ENCODE peak calls at places on chromosomes 12 and 14, in five cellular contexts. One of them, this sample, is unnamed.

GRCh38 chr12:64824500-64825142 is at the start of gene TBC1D30:
- DNase-seq in A549: no peak
- DNase-seq in DND-41: no peak
- DNase-seq in mammary epithelial cell: no peak
- DNase-seq in body of pancreas: peak; percentile 17
- DNase-seq in this sample: no peak

GRCh38 chr12:102965281-102966155 is 8.0 kb downstream of the ASCL1 start:
- DNase-seq in mammary epithelial cell: no peak
- DNase-seq in A549: no peak
- DNase-seq in body of pancreas: no peak
- DNase-seq in DND-41: no peak
- DNase-seq in this sample: no peak

GRCh38 chr14:100381386-100382105 is 58.4 kb downstream of the SLC25A47 start:
- DNase-seq in mammary epithelial cell: no peak
- DNase-seq in body of pancreas: no peak
- DNase-seq in DND-41: no peak
- DNase-seq in A549: no peak
- DNase-seq in this sample: no peak

GRCh38 chr12:99553461-99553860 is 94.1 kb upstream of the GARIN6 start:
- DNase-seq in mammary epithelial cell: no peak
- DNase-seq in DND-41: no peak
- DNase-seq in A549: no peak
- DNase-seq in body of pancreas: no peak
- DNase-seq in this sample: no peak

GRCh38 chr14:47044841-47045240 is 393.3 kb upstream of the RPL10L start:
- DNase-seq in DND-41: no peak
- DNase-seq in mammary epithelial cell: no peak
- DNase-seq in A549: no peak
- DNase-seq in body of pancreas: no peak
- DNase-seq in this sample: no peak

GRCh38 chr12:50086148-50086547 is 1.0 kb downstream of the SMARCD1 start:
- DNase-seq in DND-41: no peak
- DNase-seq in body of pancreas: no peak
- DNase-seq in mammary epithelial cell: peak; percentile 44
- DNase-seq in A549: no peak
- DNase-seq in this sample: no peak

GRCh38 chr14:38721822-38722431 is 381.1 kb downstream of the SEC23A start:
- DNase-seq in A549: peak; percentile 18
- DNase-seq in mammary epithelial cell: peak; percentile 32
- DNase-seq in DND-41: peak; percentile 46
- DNase-seq in body of pancreas: peak; percentile 63
- DNase-seq in this sample: peak; percentile 14

GRCh38 chr14:104735830-104736642 is 12.0 kb downstream of the ADSS1 start:
- DNase-seq in DND-41: no peak
- DNase-seq in mammary epithelial cell: peak; percentile 30
- DNase-seq in A549: no peak
- DNase-seq in body of pancreas: peak; percentile 66
- DNase-seq in this sample: peak; percentile 58

GRCh38 chr14:53519137-53519536 is 366.0 kb upstream of the DDHD1 start:
- DNase-seq in body of pancreas: no peak
- DNase-seq in mammary epithelial cell: no peak
- DNase-seq in DND-41: no peak
- DNase-seq in A549: no peak
- DNase-seq in this sample: no peak

GRCh38 chr12:124847675-124848074 is 16.0 kb downstream of the SCARB1 start:
- DNase-seq in mammary epithelial cell: peak; percentile 43
- DNase-seq in DND-41: no peak
- DNase-seq in A549: no peak
- DNase-seq in body of pancreas: no peak
- DNase-seq in this sample: no peak

GRCh38 chr14:80150301-80150700 is 61.0 kb downstream of the DIO2 start:
- DNase-seq in A549: no peak
- DNase-seq in body of pancreas: no peak
- DNase-seq in DND-41: no peak
- DNase-seq in mammary epithelial cell: peak; percentile 96
- DNase-seq in this sample: no peak

GRCh38 chr12:121786441-121786825 is 7.1 kb downstream of the RHOF start:
- DNase-seq in A549: peak; percentile 76
- DNase-seq in DND-41: no peak
- DNase-seq in body of pancreas: peak; percentile 78
- DNase-seq in mammary epithelial cell: peak; percentile 99
- DNase-seq in this sample: peak; percentile 67

GRCh38 chr12:129765719-129766118 is 138.1 kb downstream of the TMEM132D start:
- DNase-seq in DND-41: no peak
- DNase-seq in body of pancreas: no peak
- DNase-seq in A549: no peak
- DNase-seq in mammary epithelial cell: no peak
- DNase-seq in this sample: no peak

GRCh38 chr12:46944771-46945170 is 119.0 kb upstream of the SLC38A4 start:
- DNase-seq in mammary epithelial cell: no peak
- DNase-seq in DND-41: no peak
- DNase-seq in body of pancreas: no peak
- DNase-seq in A549: no peak
- DNase-seq in this sample: no peak

GRCh38 chr12:31874961-31875608 is 84.1 kb upstream of the RESF1 start:
- DNase-seq in body of pancreas: peak; percentile 58
- DNase-seq in DND-41: peak; percentile 78
- DNase-seq in A549: peak; percentile 40
- DNase-seq in mammary epithelial cell: peak; percentile 83
- DNase-seq in this sample: peak; percentile 16

GRCh38 chr12:8662592-8662991 is at the start of gene MFAP5:
- DNase-seq in mammary epithelial cell: no peak
- DNase-seq in DND-41: no peak
- DNase-seq in body of pancreas: no peak
- DNase-seq in A549: no peak
- DNase-seq in this sample: peak; percentile 85

GRCh38 chr12:570237-570925 is 92.9 kb downstream of the NINJ2 start:
- DNase-seq in mammary epithelial cell: peak; percentile 86
- DNase-seq in DND-41: no peak
- DNase-seq in body of pancreas: peak; percentile 80
- DNase-seq in A549: peak; percentile 98
- DNase-seq in this sample: no peak

GRCh38 chr14:20641591-20641990 is at the start of gene OR6S1:
- DNase-seq in body of pancreas: no peak
- DNase-seq in mammary epithelial cell: no peak
- DNase-seq in DND-41: no peak
- DNase-seq in A549: no peak
- DNase-seq in this sample: no peak
- H3K4me3 ChIP-seq in body of pancreas: no peak within 1 kb of the TSS
- H3K4me3 ChIP-seq in mammary epithelial cell: no peak within 1 kb of the TSS
- H3K4me3 ChIP-seq in DND-41: no peak within 1 kb of the TSS
- H3K4me3 ChIP-seq in A549: no peak within 1 kb of the TSS
- H3K4me3 ChIP-seq in this sample: no peak within 1 kb of the TSS

GRCh38 chr12:52279683-52280318 is 5.4 kb downstream of the KRT86 start:
- DNase-seq in mammary epithelial cell: no peak
- DNase-seq in A549: peak; percentile 39
- DNase-seq in DND-41: no peak
- DNase-seq in body of pancreas: no peak
- DNase-seq in this sample: no peak
- TF ChIP-seq CTCF in mammary epithelial cell: no peak
- TF ChIP-seq CTCF in A549: no peak
- TF ChIP-seq CTCF in DND-41: no peak
- TF ChIP-seq CTCF in body of pancreas: no peak
- TF ChIP-seq CTCF in this sample: no peak

GRCh38 chr14:55807536-55807935 is 227.5 kb downstream of the KTN1 start:
- DNase-seq in A549: no peak
- DNase-seq in DND-41: peak; percentile 47
- DNase-seq in body of pancreas: no peak
- DNase-seq in mammary epithelial cell: no peak
- DNase-seq in this sample: no peak
- H3K4me3 ChIP-seq in A549: no peak overlapping the region
- H3K4me3 ChIP-seq in DND-41: no peak overlapping the region
- H3K4me3 ChIP-seq in body of pancreas: no peak overlapping the region
- H3K4me3 ChIP-seq in mammary epithelial cell: no peak overlapping the region
- H3K4me3 ChIP-seq in this sample: no peak overlapping the region

GRCh38 chr12:96617178-96617577 is 127.8 kb downstream of the CFAP54 start:
- DNase-seq in body of pancreas: no peak
- DNase-seq in mammary epithelial cell: no peak
- DNase-seq in A549: no peak
- DNase-seq in DND-41: no peak
- DNase-seq in this sample: no peak
- TF ChIP-seq CTCF in body of pancreas: no peak
- TF ChIP-seq CTCF in mammary epithelial cell: no peak
- TF ChIP-seq CTCF in A549: no peak
- TF ChIP-seq CTCF in DND-41: peak; percentile 44
- TF ChIP-seq CTCF in this sample: no peak

DNA sequence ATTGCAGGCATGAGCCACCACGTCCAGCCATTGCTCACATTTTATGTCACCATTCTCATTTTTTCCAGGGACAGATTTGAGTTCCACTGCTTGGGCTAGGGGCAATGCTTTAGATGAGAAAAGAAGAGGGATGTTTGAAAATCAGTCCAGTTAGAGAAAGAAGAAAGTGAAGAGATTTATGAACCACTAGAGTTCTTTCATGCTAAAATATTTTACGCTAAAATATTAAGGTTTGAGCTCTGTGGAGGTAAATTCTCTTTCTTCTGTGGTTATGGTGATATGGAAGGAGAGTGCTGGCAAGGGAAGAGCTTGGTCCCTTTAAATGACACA is 21.5 kb downstream of the CFL2 start:
- DNase-seq in DND-41: no peak
- DNase-seq in mammary epithelial cell: no peak
- DNase-seq in A549: no peak
- DNase-seq in body of pancreas: no peak
- DNase-seq in this sample: no peak
- H3K4me3 ChIP-seq in DND-41: no peak overlapping the region
- H3K4me3 ChIP-seq in mammary epithelial cell: no peak overlapping the region
- H3K4me3 ChIP-seq in A549: peak overlapping the region; percentile 53
- H3K4me3 ChIP-seq in body of pancreas: no peak overlapping the region
- H3K4me3 ChIP-seq in this sample: no peak overlapping the region

GRCh38 chr14:72416892-72417291 is 477.0 kb downstream of the DPF3 start:
- DNase-seq in DND-41: no peak
- DNase-seq in mammary epithelial cell: no peak
- DNase-seq in A549: peak; percentile 25
- DNase-seq in body of pancreas: no peak
- DNase-seq in this sample: no peak
- TF ChIP-seq CTCF in DND-41: peak; percentile 37
- TF ChIP-seq CTCF in mammary epithelial cell: no peak
- TF ChIP-seq CTCF in A549: no peak
- TF ChIP-seq CTCF in body of pancreas: no peak
- TF ChIP-seq CTCF in this sample: no peak

GRCh38 chr12:105485321-105485910 is 154.9 kb downstream of the C12orf75 start:
- DNase-seq in mammary epithelial cell: no peak
- DNase-seq in body of pancreas: peak; percentile 12
- DNase-seq in A549: no peak
- DNase-seq in DND-41: no peak
- DNase-seq in this sample: no peak
- H3K4me3 ChIP-seq in mammary epithelial cell: no peak overlapping the region
- H3K4me3 ChIP-seq in body of pancreas: no peak overlapping the region
- H3K4me3 ChIP-seq in A549: no peak overlapping the region
- H3K4me3 ChIP-seq in DND-41: no peak overlapping the region
- H3K4me3 ChIP-seq in this sample: no peak overlapping the region

GRCh38 chr14:73458219-73458976 is at the start of gene NUMB:
- DNase-seq in A549: peak; percentile 99
- DNase-seq in body of pancreas: peak; percentile 98
- DNase-seq in DND-41: peak; percentile 99
- DNase-seq in mammary epithelial cell: peak; percentile 100
- DNase-seq in this sample: peak; percentile 100
- TF ChIP-seq CTCF in A549: no peak
- TF ChIP-seq CTCF in body of pancreas: peak; percentile 22
- TF ChIP-seq CTCF in DND-41: peak; percentile 32
- TF ChIP-seq CTCF in mammary epithelial cell: no peak
- TF ChIP-seq CTCF in this sample: no peak

DNA sequence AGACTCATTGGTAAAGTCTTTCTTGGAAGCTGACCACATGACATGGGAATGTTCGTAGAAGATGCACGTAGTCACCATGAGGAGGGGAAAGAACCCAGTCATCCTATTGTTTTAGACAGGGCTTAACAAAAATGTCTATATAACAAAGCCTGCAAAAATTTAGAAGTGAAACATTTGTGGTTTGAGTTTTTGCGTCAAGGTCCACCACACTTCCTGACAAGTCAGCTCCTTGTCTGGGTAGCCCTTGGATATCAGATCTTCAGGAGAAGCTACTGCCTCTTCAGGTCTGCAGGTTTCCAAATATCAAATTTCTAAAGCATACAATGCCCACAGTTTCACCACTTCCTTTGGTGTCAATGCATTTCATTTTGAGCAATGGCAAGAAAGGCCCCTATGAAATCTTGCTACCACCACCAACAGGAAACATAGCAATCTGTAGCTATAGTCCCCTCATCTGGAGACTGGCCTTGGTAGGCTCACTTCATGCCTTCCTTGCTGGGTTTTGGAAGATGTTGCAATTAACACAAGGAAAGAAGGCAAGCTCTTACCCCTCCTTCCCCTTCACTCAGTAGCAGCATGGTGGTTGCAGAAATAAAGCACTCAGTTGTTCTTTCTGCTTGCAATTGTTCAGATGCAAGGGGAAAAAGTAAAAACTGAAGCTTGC is 235.2 kb downstream of the PCNX1 start:
- DNase-seq in mammary epithelial cell: peak; percentile 94
- DNase-seq in body of pancreas: no peak
- DNase-seq in DND-41: peak; percentile 49
- DNase-seq in A549: no peak
- DNase-seq in this sample: peak; percentile 95
- H3K4me3 ChIP-seq in mammary epithelial cell: no peak overlapping the region
- H3K4me3 ChIP-seq in body of pancreas: no peak overlapping the region
- H3K4me3 ChIP-seq in DND-41: no peak overlapping the region
- H3K4me3 ChIP-seq in A549: no peak overlapping the region
- H3K4me3 ChIP-seq in this sample: no peak overlapping the region

This sample was measured in AG09309.